ENCODE peak calls at places on chromosome 16, in five cellular contexts. One of them, this sample, is unnamed.

GRCh38 chr16:69057400-69058378 is 47.8 kb upstream of the HAS3 start:
- DNase-seq in NCI-H524: peak; percentile 62
- DNase-seq in frontal cortex: no peak
- DNase-seq in activated CD8-positive, alpha-beta memory T cell treated with anti-CD3 and anti-CD28 coated beads for 24 hours: no peak
- DNase-seq in M059J: peak; percentile 92
- DNase-seq in this sample: no peak

GRCh38 chr16:71249399-71249798 is 18.9 kb upstream of the HYDIN start:
- DNase-seq in activated CD8-positive, alpha-beta memory T cell treated with anti-CD3 and anti-CD28 coated beads for 24 hours: no peak
- DNase-seq in M059J: no peak
- DNase-seq in frontal cortex: no peak
- DNase-seq in NCI-H524: no peak
- DNase-seq in this sample: no peak

GRCh38 chr16:87819983-87820382 is 49.3 kb downstream of the SLC7A5 start:
- DNase-seq in activated CD8-positive, alpha-beta memory T cell treated with anti-CD3 and anti-CD28 coated beads for 24 hours: no peak
- DNase-seq in frontal cortex: no peak
- DNase-seq in NCI-H524: no peak
- DNase-seq in M059J: no peak
- DNase-seq in this sample: no peak

GRCh38 chr16:88886311-88886914 is 20.0 kb upstream of the PABPN1L start:
- DNase-seq in frontal cortex: no peak
- DNase-seq in activated CD8-positive, alpha-beta memory T cell treated with anti-CD3 and anti-CD28 coated beads for 24 hours: no peak
- DNase-seq in NCI-H524: no peak
- DNase-seq in M059J: no peak
- DNase-seq in this sample: no peak

GRCh38 chr16:10951016-10951415 is 6.7 kb downstream of the CLEC16A start:
- DNase-seq in activated CD8-positive, alpha-beta memory T cell treated with anti-CD3 and anti-CD28 coated beads for 24 hours: no peak
- DNase-seq in NCI-H524: no peak
- DNase-seq in frontal cortex: no peak
- DNase-seq in M059J: no peak
- DNase-seq in this sample: no peak

GRCh38 chr16:876523-877241 is 76.1 kb upstream of the GNG13 start:
- DNase-seq in frontal cortex: no peak
- DNase-seq in M059J: no peak
- DNase-seq in activated CD8-positive, alpha-beta memory T cell treated with anti-CD3 and anti-CD28 coated beads for 24 hours: no peak
- DNase-seq in NCI-H524: no peak
- DNase-seq in this sample: no peak

GRCh38 chr16:50038756-50039529 is 13.9 kb downstream of the CNEP1R1 start:
- DNase-seq in activated CD8-positive, alpha-beta memory T cell treated with anti-CD3 and anti-CD28 coated beads for 24 hours: no peak
- DNase-seq in frontal cortex: no peak
- DNase-seq in NCI-H524: no peak
- DNase-seq in M059J: no peak
- DNase-seq in this sample: peak; percentile 41

GRCh38 chr16:10509534-10510025 is 70.8 kb downstream of the EMP2 start:
- DNase-seq in NCI-H524: peak; percentile 62
- DNase-seq in M059J: peak; percentile 80
- DNase-seq in activated CD8-positive, alpha-beta memory T cell treated with anti-CD3 and anti-CD28 coated beads for 24 hours: peak; percentile 69
- DNase-seq in frontal cortex: peak; percentile 52
- DNase-seq in this sample: no peak

GRCh38 chr16:84563776-84564420 is 54.0 kb downstream of the COTL1 start:
- DNase-seq in frontal cortex: no peak
- DNase-seq in activated CD8-positive, alpha-beta memory T cell treated with anti-CD3 and anti-CD28 coated beads for 24 hours: no peak
- DNase-seq in M059J: no peak
- DNase-seq in NCI-H524: no peak
- DNase-seq in this sample: no peak

GRCh38 chr16:53689636-53690035 is 14.0 kb downstream of the RPGRIP1L start:
- DNase-seq in M059J: peak; percentile 5
- DNase-seq in NCI-H524: no peak
- DNase-seq in frontal cortex: no peak
- DNase-seq in activated CD8-positive, alpha-beta memory T cell treated with anti-CD3 and anti-CD28 coated beads for 24 hours: no peak
- DNase-seq in this sample: no peak

GRCh38 chr16:86038923-86039310 is 140.0 kb downstream of the IRF8 start:
- DNase-seq in frontal cortex: no peak
- DNase-seq in M059J: peak; percentile 25
- DNase-seq in NCI-H524: no peak
- DNase-seq in activated CD8-positive, alpha-beta memory T cell treated with anti-CD3 and anti-CD28 coated beads for 24 hours: no peak
- DNase-seq in this sample: no peak